ENCODE peak calls at places on chromosomes 11 and 22, in five cellular contexts. Q is HCT116, J is endothelial cell of umbilical vein, O is SK-N-SH, X is K562. C is an unnamed sample.
A peak's percentile ranks its signal among the peaks of the same experiment; 100 is the strongest.

GRCh38 chr11:91998466-91998865 is 226.2 kb upstream of the FAT3 start:
- DNase-seq in X (no peak), O (no peak), J (no peak), Q (no peak), C (no peak)

GRCh38 chr11:63920870-63921417 is 4.0 kb upstream of the RCOR2 start:
- DNase-seq in J (no peak), Q (no peak), X (peak; percentile 83), O (no peak), C (no peak)

GRCh38 chr11:61021661-61022212 is 50.3 kb downstream of the CD6 start:
- DNase-seq in Q (no peak), J (no peak), O (no peak), X (peak; percentile 39), C (no peak)

GRCh38 chr11:68260484-68260883 is 11.3 kb downstream of the C11orf24 start:
- DNase-seq in J (no peak), Q (no peak), X (no peak), O (no peak), C (no peak)

GRCh38 chr11:17486666-17487065 is 10.0 kb upstream of the ABCC8 start:
- DNase-seq in O (no peak), J (no peak), Q (no peak), X (no peak), C (no peak)

GRCh38 chr22:20299736-20300136 is 20.1 kb downstream of the DGCR6L start:
- DNase-seq in J (peak; percentile 45), X (no peak), Q (no peak), O (no peak), C (no peak)

GRCh38 chr22:45144928-45145327 is 18.8 kb upstream of the NUP50 start:
- DNase-seq in O (no peak), J (no peak), Q (no peak), X (no peak), C (no peak)

GRCh38 chr11:111520565-111520964 is 6.0 kb downstream of the HOATZ start:
- DNase-seq in J (no peak), Q (no peak), X (no peak), O (no peak), C (no peak)

GRCh38 chr11:1762537-1763302 is 1.0 kb downstream of the CTSD start:
- DNase-seq in Q (peak; percentile 19), O (no peak), J (no peak), X (peak; percentile 65), C (no peak)
- TF ChIP-seq POLR2AphosphoS5 in Q (peak; percentile 62), O (no peak), J (no peak), X (no peak), C (no peak)

GRCh38 chr11:128474036-128474874 is 113.1 kb downstream of the ETS1 start:
- DNase-seq in O (no peak), X (no peak), J (peak; percentile 57), Q (no peak), C (no peak)
- H3K27ac ChIP-seq in O (no peak overlapping the region), X (no peak overlapping the region), J (peak overlapping the region; percentile 6), Q (no peak overlapping the region), C (no peak overlapping the region)

DNA sequence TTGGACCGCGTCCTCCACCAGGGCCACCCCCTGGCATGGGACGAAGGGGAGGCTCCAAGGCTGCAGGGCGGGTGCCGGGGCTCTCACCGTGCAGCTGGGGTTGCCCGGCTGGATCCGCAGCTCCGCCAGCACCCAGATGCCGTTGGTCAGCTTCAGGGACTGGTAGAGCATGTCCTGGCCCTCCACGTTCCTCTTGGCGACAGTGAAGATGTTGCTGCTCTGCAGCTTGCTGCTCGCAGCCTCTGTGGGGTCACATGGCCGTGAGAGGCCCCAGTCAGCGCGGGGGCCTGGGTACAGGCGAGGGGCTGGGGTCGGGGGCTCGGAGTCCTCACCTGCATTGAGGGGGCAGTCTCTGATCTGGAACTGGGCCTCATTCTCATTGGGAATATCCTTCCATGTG is 14.8 kb upstream of the RASL10A start:
- DNase-seq in J (no peak), X (no peak), O (no peak), Q (no peak), C (no peak)
- H3K9ac ChIP-seq in J (no peak overlapping the region), X (no peak overlapping the region), O (no peak overlapping the region), Q (no peak overlapping the region), C (no peak overlapping the region)

GRCh38 chr11:118610220-118610772 is 2.9 kb downstream of the PHLDB1 start:
- DNase-seq in Q (no peak), O (no peak), X (no peak), J (peak; percentile 29), C (no peak)

GRCh38 chr11:118608268-118609214 is 1.1 kb downstream of the PHLDB1 start:
- DNase-seq in J (peak; percentile 65), Q (no peak), X (peak; percentile 76), O (peak; percentile 74), C (no peak)

GRCh38 chr11:118609380-118610219 is 2.2 kb downstream of the PHLDB1 start:
- DNase-seq in O (no peak), Q (no peak), J (peak; percentile 47), X (no peak), C (no peak)

GRCh38 chr11:118612378-118612777 is 5.0 kb downstream of the PHLDB1 start:
- DNase-seq in X (no peak), O (no peak), J (peak; percentile 90), Q (no peak), C (no peak)

GRCh38 chr11:118610773-118611432 is 3.5 kb downstream of the PHLDB1 start:
- DNase-seq in X (peak; percentile 78), Q (no peak), J (peak; percentile 78), O (no peak), C (no peak)
- TF ChIP-seq POLR2AphosphoS5 in X (no peak), Q (no peak), J (peak; percentile 54), O (no peak), C (no peak)

GRCh38 chr22:23098230-23098705 is 27.9 kb downstream of the GNAZ start:
- DNase-seq in J (no peak), X (peak; percentile 60), Q (no peak), O (no peak), C (no peak)

GRCh38 chr22:23098718-23099524 is 28.6 kb downstream of the GNAZ start:
- DNase-seq in O (no peak), Q (no peak), J (peak; percentile 25), X (peak; percentile 63), C (no peak)

GRCh38 chr22:23097412-23098229 is 27.3 kb downstream of the GNAZ start:
- DNase-seq in X (peak; percentile 58), O (no peak), J (no peak), Q (no peak), C (no peak)

GRCh38 chr22:23100124-23100801 is 29.9 kb downstream of the GNAZ start:
- DNase-seq in O (no peak), Q (no peak), J (no peak), X (peak; percentile 64), C (no peak)

GRCh38 chr22:23099525-23099792 is 29.1 kb downstream of the GNAZ start:
- DNase-seq in Q (no peak), J (no peak), X (peak; percentile 58), O (no peak), C (no peak)
- H3K27ac ChIP-seq in Q (no peak overlapping the region), J (no peak overlapping the region), X (no peak overlapping the region), O (no peak overlapping the region), C (no peak overlapping the region)

DNA sequence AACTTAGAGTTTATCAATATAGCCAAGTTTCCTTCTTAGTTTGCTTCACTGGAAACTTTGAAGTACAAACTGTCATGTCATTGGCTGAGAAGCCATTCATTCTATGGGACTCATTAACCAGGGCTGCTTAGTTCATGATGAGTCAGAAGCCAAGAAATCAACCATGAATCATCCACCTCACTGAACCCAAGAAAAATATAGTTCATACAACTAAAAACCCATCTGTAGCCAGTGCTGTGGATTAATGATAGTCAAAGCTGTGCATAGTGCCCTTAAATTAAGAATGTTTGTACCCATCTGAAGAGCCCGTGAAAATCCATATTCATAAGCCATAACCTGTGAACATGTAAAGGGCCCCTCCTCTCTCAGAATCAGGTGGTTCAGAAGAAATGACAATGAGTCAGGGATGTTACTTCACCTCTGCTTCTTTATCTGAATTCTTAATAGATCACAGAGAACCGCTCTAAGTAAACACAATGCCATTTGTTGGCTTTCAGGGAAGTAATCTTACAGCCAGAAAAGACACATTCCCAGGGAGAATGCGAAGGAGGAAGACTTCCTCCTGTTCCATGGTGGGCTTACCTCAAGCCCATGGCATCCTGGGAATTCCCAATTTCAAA is 25.4 kb downstream of the MMP20 start:
- DNase-seq in O (no peak), Q (peak; percentile 97), X (no peak), J (peak; percentile 94), C (no peak)
- H3K9ac ChIP-seq in O (peak overlapping the region; percentile 52), Q (peak overlapping the region; percentile 53), X (no peak overlapping the region), J (peak overlapping the region; percentile 60), C (no peak overlapping the region)

DNA sequence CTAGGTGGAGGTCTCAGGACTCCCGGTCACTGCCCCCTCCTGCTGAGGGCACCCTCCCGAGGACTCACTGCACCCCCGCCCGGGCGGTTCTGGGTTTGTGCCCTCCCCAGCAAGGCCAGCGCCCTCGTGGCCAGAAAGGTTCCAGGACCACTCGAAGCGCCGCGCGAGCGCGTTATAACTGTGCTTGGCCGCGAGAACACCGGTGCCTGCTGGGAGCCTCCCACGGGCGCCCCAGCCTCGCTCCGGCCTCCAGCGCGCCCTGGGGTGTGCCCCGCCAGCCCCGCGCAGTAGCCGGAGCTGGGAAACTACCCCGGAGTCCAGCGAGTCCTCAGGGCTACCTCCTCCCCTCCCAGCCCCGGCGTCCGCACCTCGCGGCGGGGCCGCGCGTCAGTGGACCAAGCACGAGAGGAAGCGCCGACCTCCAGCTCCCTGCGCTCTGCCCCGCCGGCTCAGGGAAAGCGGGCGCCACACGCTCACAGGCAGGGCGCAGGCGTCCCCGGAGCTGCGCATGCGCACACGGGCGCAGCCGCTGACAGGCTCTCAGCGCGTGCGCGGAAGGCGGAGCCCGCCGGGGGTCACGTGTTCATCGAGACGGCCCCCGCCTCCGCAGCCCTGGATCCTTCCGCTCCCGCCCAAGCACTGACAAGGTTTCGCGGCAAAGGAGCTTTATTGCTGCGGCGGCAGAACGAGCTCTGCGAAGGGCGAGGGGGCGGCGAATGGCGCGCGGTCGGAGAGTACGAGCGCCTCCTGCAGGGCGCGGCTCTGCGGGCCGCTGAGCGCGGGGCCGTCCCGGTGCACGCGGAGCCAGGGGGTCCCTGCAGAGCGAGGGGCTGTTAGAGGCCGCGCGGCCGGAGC is at the start of gene SCO2:
- DNase-seq in O (peak; percentile 100), J (peak; percentile 98), Q (peak; percentile 93), X (peak; percentile 93), C (peak; percentile 77)
- TF ChIP-seq POLR2AphosphoS5 in O (peak; percentile 90), J (peak; percentile 93), Q (peak; percentile 76), X (peak; percentile 46), C (peak; percentile 92)

GRCh38 chr11:131888230-131888826 is 517.9 kb downstream of the NTM start:
- DNase-seq in O (no peak), X (no peak), Q (no peak), J (peak; percentile 33), C (peak; percentile 28)

GRCh38 chr11:131886201-131886600 is 515.8 kb downstream of the NTM start:
- DNase-seq in Q (no peak), J (no peak), O (no peak), X (no peak), C (no peak)

GRCh38 chr11:131889760-131890620 is 519.6 kb downstream of the NTM start:
- DNase-seq in X (no peak), Q (no peak), O (no peak), J (no peak), C (no peak)

GRCh38 chr11:131885371-131885770 is 515.0 kb downstream of the NTM start:
- DNase-seq in O (no peak), Q (no peak), J (no peak), X (no peak), C (no peak)

DNA sequence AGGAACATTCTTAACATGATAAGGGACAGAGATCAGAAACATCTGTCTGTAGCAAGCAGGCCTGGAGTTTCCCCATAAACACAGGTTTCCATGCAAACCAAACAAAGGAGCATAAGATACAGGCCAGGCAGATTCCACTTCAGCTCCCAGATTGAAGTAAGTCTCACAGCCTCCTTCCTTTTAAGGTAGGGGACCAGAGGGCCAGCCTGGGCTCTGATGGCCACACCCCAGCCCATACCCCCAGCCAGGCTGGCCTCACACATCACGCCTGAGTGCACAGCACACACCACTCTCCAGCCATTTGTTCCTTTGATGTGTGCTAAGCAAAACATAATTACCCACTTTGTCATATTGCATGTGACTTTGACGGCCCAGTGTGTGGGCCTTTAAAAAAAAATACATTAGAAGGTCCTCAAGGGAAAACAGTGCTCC is 518.7 kb downstream of the NTM start:
- DNase-seq in J (no peak), Q (no peak), X (no peak), O (peak; percentile 44), C (no peak)
- H3K27ac ChIP-seq in J (peak overlapping the region; percentile 45), Q (no peak overlapping the region), X (no peak overlapping the region), O (peak overlapping the region; percentile 53), C (peak overlapping the region; percentile 31)